ENCODE peak calls at places on chromosomes 5 and 9, in nine cellular contexts. P is prostate gland, Q is stomach, G is IMR-90, V is uterus, I is A549, J is tibial nerve, N is Peyer's patch, C is spleen. L is an unnamed sample.

GRCh38 chr9:96449522-96449843 is 486 bp upstream of the HABP4 start:
- DNase-seq in C (no peak), I (no peak), N (no peak), V (no peak), G (no peak), J (no peak), Q (no peak), P (no peak), L (no peak)

GRCh38 chr9:109721021-109721420 is 59.0 kb upstream of the PALM2AKAP2 start:
- DNase-seq in N (no peak), Q (no peak), C (no peak), I (no peak), V (no peak), G (no peak), J (no peak), P (no peak), L (no peak)

GRCh38 chr9:83934569-83935275 is 13.5 kb upstream of the KIF27 start:
- DNase-seq in I (no peak), J (no peak), N (no peak), C (no peak), Q (no peak), V (no peak), P (peak), G (peak), L (no peak)

GRCh38 chr5:16849181-16849580 is 86.9 kb downstream of the MYO10 start:
- DNase-seq in Q (no peak), P (no peak), C (no peak), N (no peak), I (no peak), J (no peak), G (no peak), V (no peak), L (no peak)

GRCh38 chr9:93205896-93206575 is 22.1 kb downstream of the WNK2 start:
- DNase-seq in P (no peak), C (peak), G (no peak), J (no peak), Q (no peak), N (no peak), I (no peak), V (no peak), L (no peak)

GRCh38 chr9:112819635-112820496 is 69.3 kb downstream of the SNX30 start:
- DNase-seq in N (no peak), C (no peak), P (peak), Q (peak), G (peak), V (peak), I (peak), J (no peak), L (no peak)

GRCh38 chr9:91705386-91705785 is 244.6 kb downstream of the ROR2 start:
- DNase-seq in Q (no peak), C (no peak), G (no peak), I (no peak), J (no peak), P (no peak), N (no peak), V (no peak), L (no peak)

GRCh38 chr9:14006586-14007198 is 307.2 kb downstream of the NFIB start:
- DNase-seq in J (no peak), V (no peak), P (no peak), G (no peak), C (no peak), Q (no peak), I (no peak), N (no peak), L (no peak)

GRCh38 chr9:72695365-72695764 is 174.0 kb downstream of the TMC1 start:
- DNase-seq in Q (no peak), I (no peak), J (no peak), C (no peak), N (no peak), P (no peak), G (no peak), V (no peak), L (no peak)

GRCh38 chr5:127072861-127073846 is at the start of gene C5orf63:
- DNase-seq in P (peak), C (peak), I (peak), V (peak), N (peak), J (peak), Q (peak), G (peak), L (peak)

GRCh38 chr5:16600397-16600796 is 16.4 kb downstream of the RETREG1 start:
- DNase-seq in P (no peak), G (no peak), Q (no peak), V (peak), C (peak), N (no peak), I (no peak), J (peak), L (no peak)

GRCh38 chr5:108371263-108371662 is 10.6 kb downstream of the FBXL17 start:
- DNase-seq in C (no peak), V (no peak), I (no peak), P (no peak), Q (no peak), J (no peak), N (no peak), G (no peak), L (no peak)

GRCh38 chr5:113678924-113679575 is 165.6 kb downstream of the YTHDC2 start:
- DNase-seq in G (peak), P (no peak), I (peak), N (no peak), J (no peak), Q (no peak), C (no peak), V (no peak), L (no peak)

GRCh38 chr9:86594724-86595123 is 240.5 kb upstream of the TUT7 start:
- DNase-seq in I (no peak), G (no peak), V (no peak), J (no peak), N (no peak), P (no peak), C (no peak), Q (no peak), L (no peak)

GRCh38 chr9:98811051-98811650 is 3.7 kb downstream of the GALNT12 start:
- DNase-seq in G (peak), J (no peak), C (no peak), I (no peak), V (no peak), Q (no peak), N (no peak), P (no peak), L (peak)

GRCh38 chr5:142316051-142316450 is 8.8 kb downstream of the SPRY4 start:
- DNase-seq in G (peak), V (no peak), I (no peak), J (no peak), Q (no peak), P (no peak), N (no peak), C (no peak), L (no peak)

GRCh38 chr9:11326231-11326630 is 713.4 kb upstream of the PTPRD start:
- DNase-seq in J (no peak), C (no peak), N (no peak), Q (no peak), V (no peak), I (no peak), G (no peak), P (no peak), L (no peak)

GRCh38 chr5:164355267-164355830 is 849.9 kb downstream of the MAT2B start:
- DNase-seq in G (no peak), V (no peak), P (no peak), N (no peak), J (no peak), Q (no peak), C (no peak), I (no peak), L (no peak)

GRCh38 chr9:128707446-128707845 is 5.1 kb downstream of the PKN3 start:
- DNase-seq in I (no peak), V (no peak), N (no peak), G (no peak), J (no peak), Q (no peak), P (no peak), C (peak), L (no peak)

GRCh38 chr9:95808001-95808400 is 67.5 kb upstream of the ERCC6L2 start:
- DNase-seq in P (no peak), G (peak), V (no peak), J (no peak), N (no peak), Q (no peak), I (no peak), C (no peak), L (no peak)

GRCh38 chr9:91261417-91261816 is 100.3 kb downstream of the AUH start:
- DNase-seq in C (no peak), P (no peak), Q (no peak), G (no peak), I (no peak), N (no peak), J (no peak), V (no peak), L (no peak)

GRCh38 chr9:132056717-132057429 is 22.8 kb downstream of the MED27 start:
- DNase-seq in V (no peak), Q (no peak), C (no peak), G (no peak), I (no peak), N (no peak), P (no peak), J (no peak), L (no peak)

GRCh38 chr5:68007446-68007845 is 208.1 kb upstream of the PIK3R1 start:
- DNase-seq in Q (no peak), C (no peak), P (no peak), V (peak), I (no peak), N (no peak), J (peak), G (peak), L (peak)

GRCh38 chr9:136249881-136250559 is 4.4 kb upstream of the QSOX2 start:
- DNase-seq in C (no peak), Q (no peak), G (no peak), I (no peak), J (no peak), V (no peak), P (no peak), N (no peak), L (no peak)

GRCh38 chr5:11050596-11051304 is 289.7 kb upstream of the DAP start:
- DNase-seq in P (no peak), J (no peak), V (no peak), N (no peak), Q (no peak), C (no peak), I (no peak), G (peak), L (no peak)

GRCh38 chr5:133347039-133347438 is 265.3 kb downstream of the FSTL4 start:
- DNase-seq in G (no peak), V (no peak), C (no peak), Q (no peak), N (no peak), I (peak), J (no peak), P (no peak), L (no peak)

GRCh38 chr5:124729687-124730359 is 16.6 kb downstream of the ZNF608 start:
- DNase-seq in I (no peak), G (no peak), J (no peak), P (no peak), C (no peak), V (no peak), N (no peak), Q (no peak), L (no peak)
- H3K4me3 ChIP-seq in I (no peak), G (no peak), J (no peak), P (no peak), C (no peak), V (no peak), N (no peak), Q (no peak), L (no peak)

GRCh38 chr5:146428658-146429057 is 18.5 kb upstream of the TCERG1 start:
- DNase-seq in P (peak), G (no peak), Q (no peak), I (no peak), J (no peak), V (no peak), N (no peak), C (no peak), L (no peak)
- TF ChIP-seq POLR2A in P (no peak), G (no peak), Q (no peak), I (no peak), J (no peak), V (no peak), N (no peak), C (no peak), L (no peak)

DNA sequence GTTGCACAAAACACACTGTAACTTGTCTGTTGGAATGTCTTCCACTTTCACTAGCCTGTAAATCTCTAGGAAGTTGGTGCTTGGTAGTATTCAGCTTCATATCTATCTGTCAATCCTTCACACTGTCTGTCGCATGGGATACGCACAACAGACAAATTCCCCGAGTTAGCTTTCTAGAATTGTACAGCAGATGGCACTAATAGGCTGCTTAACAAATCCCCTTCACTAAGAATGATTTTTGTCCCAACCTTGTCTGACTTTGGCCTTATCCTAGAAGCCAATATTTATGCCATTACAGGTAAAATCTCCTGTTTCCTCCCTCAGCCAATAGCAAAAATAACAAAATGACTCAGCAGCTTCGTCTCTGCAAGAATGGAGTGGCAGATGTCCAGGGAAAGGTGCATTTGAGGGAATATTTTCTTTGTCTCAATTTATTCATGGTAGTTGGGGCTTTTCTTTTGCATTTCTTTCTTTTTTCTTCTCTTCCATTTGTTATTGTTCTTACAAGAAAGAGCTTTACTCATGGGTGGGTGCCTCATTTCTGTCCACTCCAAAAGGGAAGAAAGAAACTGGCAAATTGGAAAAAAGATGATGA is 3.1 kb downstream of the NUDT2 start:
- DNase-seq in C (no peak), J (no peak), V (no peak), I (peak), P (no peak), Q (no peak), N (no peak), G (peak), L (no peak)
- TF ChIP-seq CTCF in C (no peak), J (peak), V (peak), I (peak), P (peak), Q (peak), N (no peak), G (peak), L (no peak)

DNA sequence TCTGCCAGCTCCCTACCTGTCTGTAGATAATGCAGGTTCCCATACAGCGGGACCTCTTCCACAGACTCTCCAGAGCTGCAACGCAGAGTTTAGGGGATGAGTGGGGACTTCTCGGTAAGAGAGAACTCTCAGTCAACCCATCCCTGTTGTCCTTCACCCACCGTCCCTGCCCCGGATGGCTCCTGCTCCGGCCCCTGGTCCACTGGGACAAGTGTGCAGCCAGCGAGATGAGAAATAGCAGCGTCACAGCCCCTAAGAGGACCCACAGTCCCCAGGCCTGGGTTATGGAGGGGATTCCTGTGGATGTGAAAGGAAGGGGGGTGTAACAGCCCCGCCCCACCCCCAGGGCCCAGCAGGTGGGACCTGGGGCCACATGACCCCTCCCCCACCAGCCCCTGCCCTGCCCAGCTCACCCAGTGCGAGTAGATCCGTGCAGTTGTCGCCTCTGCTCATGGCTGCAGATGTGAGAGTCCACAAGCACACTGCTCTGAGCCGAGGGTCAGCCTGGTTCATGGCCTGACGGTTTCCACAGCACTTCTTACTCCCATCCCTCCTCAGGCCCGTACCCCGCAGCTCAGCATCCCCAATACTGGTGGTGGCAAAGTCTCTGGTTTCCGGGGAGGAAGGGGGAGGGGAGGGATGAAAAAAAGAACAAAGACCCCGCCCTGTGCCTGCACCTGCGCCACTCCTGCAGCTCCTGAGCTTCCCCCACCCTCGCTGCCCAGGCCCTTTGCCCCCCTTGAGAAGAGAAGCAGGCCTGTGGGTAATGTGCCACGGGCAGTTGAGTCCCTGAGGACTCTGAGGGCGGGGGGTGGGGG is at the start of gene SIT1:
- DNase-seq in I (no peak), N (peak), J (no peak), V (no peak), G (no peak), Q (no peak), P (no peak), C (peak), L (peak)
- H3K4me3 ChIP-seq in I (no peak), N (peak), J (peak), V (no peak), G (no peak), Q (peak), P (no peak), C (peak), L (no peak)